ENCODE peak calls at places on chromosomes 3 and 15, in eight cellular contexts. P, Z, J, O, D, A, W and M are unnamed samples.

GRCh38 chr15:98906712-98907083 is 100.9 kb downstream of the PGPEP1L start:
- DNase-seq in P (peak), Z (peak), J (peak), O (no peak), D (peak), A (no peak), W (no peak), M (no peak)

GRCh38 chr3:122067214-122067550 is 12.0 kb downstream of the CD86 start:
- DNase-seq in P (no peak), Z (no peak), J (no peak), O (no peak), D (no peak), A (no peak), W (no peak), M (no peak)

GRCh38 chr3:131083190-131083863 is 56.6 kb downstream of the NEK11 start:
- DNase-seq in P (peak), Z (peak), J (peak), O (no peak), D (no peak), A (peak), W (no peak), M (no peak)

GRCh38 chr3:115239717-115240116 is 92.6 kb upstream of the ZBTB20 start:
- DNase-seq in P (no peak), Z (peak), J (no peak), O (peak), D (peak), A (peak), W (peak), M (no peak)

GRCh38 chr15:47517737-47518136 is 199.6 kb upstream of the SEMA6D start:
- DNase-seq in P (no peak), Z (no peak), J (peak), O (no peak), D (no peak), A (no peak), W (no peak), M (no peak)

GRCh38 chr3:117628896-117629295 is 919.3 kb downstream of the TUSC7 start:
- DNase-seq in P (no peak), Z (peak), J (no peak), O (no peak), D (peak), A (no peak), W (peak), M (no peak)

GRCh38 chr15:52103217-52104207 is 9.1 kb downstream of the BCL2L10 start:
- DNase-seq in P (no peak), Z (peak), J (no peak), O (peak), D (peak), A (no peak), W (peak), M (no peak)

GRCh38 chr15:22973286-22973685 is 6.9 kb downstream of the CYFIP1 start:
- DNase-seq in P (no peak), Z (peak), J (no peak), O (no peak), D (no peak), A (no peak), W (no peak), M (no peak)

GRCh38 chr15:95884276-95884675 is 446.2 kb upstream of the NR2F2 start:
- DNase-seq in P (no peak), Z (no peak), J (no peak), O (no peak), D (no peak), A (no peak), W (no peak), M (no peak)

GRCh38 chr15:33201376-33202189 is 7.1 kb upstream of the FMN1 start:
- DNase-seq in P (peak), Z (no peak), J (peak), O (no peak), D (no peak), A (no peak), W (no peak), M (no peak)

GRCh38 chr15:48897144-48897814 is 19.3 kb downstream of the EID1 start:
- DNase-seq in P (no peak), Z (no peak), J (no peak), O (no peak), D (no peak), A (no peak), W (peak), M (no peak)

GRCh38 chr3:160675566-160676124 is 1.3 kb upstream of the ARL14 start:
- DNase-seq in P (no peak), Z (no peak), J (no peak), O (no peak), D (no peak), A (no peak), W (no peak), M (no peak)

GRCh38 chr3:184443831-184444230 is 64.0 kb downstream of the CHRD start:
- DNase-seq in P (no peak), Z (no peak), J (no peak), O (no peak), D (no peak), A (no peak), W (no peak), M (no peak)

GRCh38 chr3:184453296-184453695 is 73.4 kb downstream of the CHRD start:
- DNase-seq in P (no peak), Z (no peak), J (no peak), O (no peak), D (no peak), A (no peak), W (no peak), M (no peak)

GRCh38 chr3:184450542-184450941 is 70.7 kb downstream of the CHRD start:
- DNase-seq in P (no peak), Z (peak), J (no peak), O (no peak), D (no peak), A (no peak), W (no peak), M (no peak)

GRCh38 chr3:184448321-184449160 is 68.7 kb downstream of the CHRD start:
- DNase-seq in P (no peak), Z (peak), J (no peak), O (no peak), D (no peak), A (no peak), W (no peak), M (no peak)

DNA sequence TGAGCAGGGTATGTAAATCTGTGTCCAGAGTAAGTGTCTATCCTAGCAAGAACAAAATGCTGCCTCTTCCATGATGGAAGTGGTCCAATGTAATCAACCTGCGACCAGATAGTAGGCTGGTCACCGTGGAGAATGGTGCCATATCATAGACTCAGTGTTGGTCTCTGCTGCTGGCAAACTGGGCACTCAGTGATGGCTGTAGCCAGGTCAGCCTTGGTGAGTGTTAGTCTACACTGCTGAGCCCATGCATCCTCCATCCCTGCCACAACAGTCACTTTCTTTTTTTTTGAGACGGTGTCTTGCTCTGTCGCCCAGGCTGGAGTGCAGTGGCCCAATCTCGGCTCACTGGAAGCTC is 69.3 kb downstream of the CHRD start:
- DNase-seq in P (no peak), Z (peak), J (no peak), O (no peak), D (no peak), A (no peak), W (no peak), M (no peak)
- H3K27ac ChIP-seq in P (no peak), Z (no peak), J (no peak), O (no peak), D (no peak), A (no peak), W (no peak), M (no peak)

GRCh38 chr3:119542168-119542767 is 17.1 kb downstream of the CD80 start:
- DNase-seq in P (no peak), Z (no peak), J (no peak), O (no peak), D (no peak), A (no peak), W (no peak), M (no peak)
- H3K27ac ChIP-seq in P (no peak), Z (no peak), J (no peak), O (no peak), D (no peak), A (no peak), W (no peak), M (no peak)

DNA sequence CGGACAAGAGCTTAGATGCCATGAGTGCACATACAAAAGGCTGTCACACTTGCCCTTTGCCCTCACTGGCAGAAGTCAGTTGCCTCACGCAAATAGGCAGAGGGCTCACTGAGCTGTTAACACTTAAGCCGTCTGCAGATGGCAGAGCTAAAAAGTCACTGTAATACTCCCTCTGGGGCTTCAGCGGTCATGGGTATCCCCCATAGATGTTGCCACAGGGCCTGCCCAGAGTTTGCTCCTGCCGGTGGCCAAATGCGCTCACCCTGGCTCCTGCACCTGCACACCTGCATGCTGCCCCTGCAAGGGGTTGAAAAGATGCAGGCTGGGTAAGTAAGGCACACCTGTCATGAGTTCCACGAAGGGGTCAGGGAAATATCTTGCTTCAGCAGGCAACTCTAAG is 741.5 kb downstream of the EDEM1 start:
- DNase-seq in P (no peak), Z (no peak), J (no peak), O (no peak), D (no peak), A (no peak), W (no peak), M (no peak)
- H3K27ac ChIP-seq in P (no peak), Z (no peak), J (no peak), O (no peak), D (no peak), A (no peak), W (no peak), M (no peak)

GRCh38 chr15:65277015-65277414 is 9.7 kb downstream of the PARP16 start:
- DNase-seq in P (no peak), Z (no peak), J (no peak), O (no peak), D (no peak), A (no peak), W (no peak), M (no peak)
- H3K27ac ChIP-seq in P (no peak), Z (no peak), J (no peak), O (no peak), D (no peak), A (no peak), W (no peak), M (no peak)

DNA sequence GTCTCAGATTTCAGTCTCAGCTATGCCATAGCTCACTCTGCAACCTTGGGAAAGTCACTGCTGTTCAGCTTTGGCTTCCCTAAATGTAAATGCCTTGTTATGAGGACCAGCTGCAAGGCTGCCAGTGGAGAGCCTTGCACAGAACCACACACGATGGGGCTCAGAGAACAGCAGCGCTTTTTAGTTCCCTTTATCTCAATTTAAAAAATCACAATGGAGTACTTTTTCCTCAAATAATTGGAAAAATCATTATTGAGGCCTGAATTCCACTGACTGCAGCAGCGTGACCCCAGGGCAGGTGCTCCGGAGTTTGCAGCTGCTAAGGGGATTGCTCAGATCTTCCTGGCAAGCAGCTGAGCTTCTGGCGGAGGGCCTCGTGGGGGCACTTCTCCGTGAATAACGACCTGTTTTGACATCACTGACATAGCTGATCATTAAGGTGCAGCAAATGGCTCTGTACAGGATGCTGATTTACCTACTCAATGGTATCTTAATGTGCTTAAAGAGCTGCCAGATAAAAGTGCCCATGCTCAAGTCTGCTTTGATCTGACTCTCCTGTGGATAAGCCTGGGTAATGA is 245.6 kb upstream of the TRIM42 start:
- DNase-seq in P (no peak), Z (no peak), J (no peak), O (no peak), D (no peak), A (no peak), W (no peak), M (no peak)
- H3K27ac ChIP-seq in P (no peak), Z (no peak), J (no peak), O (no peak), D (no peak), A (no peak), W (no peak), M (no peak)

GRCh38 chr3:11393401-11393800 is 121.2 kb downstream of the ATG7 start:
- DNase-seq in P (no peak), Z (no peak), J (no peak), O (no peak), D (no peak), A (no peak), W (no peak), M (no peak)

GRCh38 chr3:11392689-11393114 is 120.5 kb downstream of the ATG7 start:
- DNase-seq in P (no peak), Z (no peak), J (no peak), O (no peak), D (no peak), A (no peak), W (no peak), M (no peak)

GRCh38 chr3:11391172-11391879 is 119.1 kb downstream of the ATG7 start:
- DNase-seq in P (no peak), Z (no peak), J (no peak), O (no peak), D (no peak), A (no peak), W (no peak), M (no peak)

GRCh38 chr3:11390411-11391171 is 118.4 kb downstream of the ATG7 start:
- DNase-seq in P (no peak), Z (no peak), J (peak), O (no peak), D (no peak), A (no peak), W (no peak), M (no peak)

GRCh38 chr3:11391930-11392688 is 119.9 kb downstream of the ATG7 start:
- DNase-seq in P (no peak), Z (no peak), J (no peak), O (no peak), D (no peak), A (no peak), W (no peak), M (no peak)
- H3K27ac ChIP-seq in P (no peak), Z (no peak), J (no peak), O (no peak), D (no peak), A (no peak), W (no peak), M (no peak)

GRCh38 chr15:80452166-80452565 is 48.0 kb downstream of the ARNT2 start:
- DNase-seq in P (no peak), Z (no peak), J (no peak), O (no peak), D (no peak), A (no peak), W (no peak), M (no peak)

GRCh38 chr15:80456517-80457497 is 52.6 kb downstream of the ARNT2 start:
- DNase-seq in P (no peak), Z (no peak), J (no peak), O (no peak), D (no peak), A (no peak), W (no peak), M (no peak)

GRCh38 chr15:80455668-80456442 is 51.7 kb downstream of the ARNT2 start:
- DNase-seq in P (no peak), Z (peak), J (peak), O (no peak), D (peak), A (peak), W (peak), M (peak)

GRCh38 chr15:80457896-80458295 is 53.7 kb downstream of the ARNT2 start:
- DNase-seq in P (no peak), Z (no peak), J (no peak), O (no peak), D (no peak), A (no peak), W (no peak), M (no peak)

GRCh38 chr15:80455051-80455648 is 51.0 kb downstream of the ARNT2 start:
- DNase-seq in P (no peak), Z (no peak), J (no peak), O (no peak), D (no peak), A (no peak), W (no peak), M (no peak)
- H3K27ac ChIP-seq in P (no peak), Z (no peak), J (no peak), O (no peak), D (no peak), A (peak), W (no peak), M (no peak)